ENCODE peak calls at places on chromosome 10, in four cellular contexts. One of them, this sample, is unnamed. For H3K4me1, the result is how much of the 10 kb centered on the place peaks cover.

GRCh38 chr10:59234814-59235429 is 58.5 kb downstream of the PHYHIPL start:
- DNase-seq in neuronal stem cell: no peak
- DNase-seq in tibial nerve: peak
- DNase-seq in ovary: no peak
- DNase-seq in this sample: no peak

GRCh38 chr10:48946891-48947500 is 7.4 kb upstream of the LRRC18 start:
- DNase-seq in neuronal stem cell: no peak
- DNase-seq in tibial nerve: no peak
- DNase-seq in ovary: no peak
- DNase-seq in this sample: no peak

GRCh38 chr10:102322914-102323313 is 72.6 kb upstream of the NFKB2 start:
- DNase-seq in neuronal stem cell: no peak
- DNase-seq in tibial nerve: no peak
- DNase-seq in ovary: no peak
- DNase-seq in this sample: no peak

GRCh38 chr10:25631471-25631870 is 302.6 kb upstream of the MYO3A start:
- DNase-seq in neuronal stem cell: no peak
- DNase-seq in tibial nerve: no peak
- DNase-seq in ovary: no peak
- DNase-seq in this sample: peak

GRCh38 chr10:3265081-3265480 is 92.5 kb upstream of the PITRM1 start:
- DNase-seq in neuronal stem cell: no peak
- DNase-seq in tibial nerve: no peak
- DNase-seq in ovary: no peak
- DNase-seq in this sample: no peak

GRCh38 chr10:72243822-72244437 is 27.9 kb upstream of the ASCC1 start:
- DNase-seq in neuronal stem cell: no peak
- DNase-seq in tibial nerve: peak
- DNase-seq in ovary: peak
- DNase-seq in this sample: peak

GRCh38 chr10:96998329-96998888 is 166.3 kb downstream of the LCOR start:
- DNase-seq in neuronal stem cell: no peak
- DNase-seq in tibial nerve: no peak
- DNase-seq in ovary: peak
- DNase-seq in this sample: no peak

GRCh38 chr10:96073722-96074121 is 30.3 kb downstream of the CCNJ start:
- DNase-seq in neuronal stem cell: no peak
- DNase-seq in tibial nerve: no peak
- DNase-seq in ovary: no peak
- DNase-seq in this sample: no peak

GRCh38 chr10:21490028-21490427 is 35.5 kb downstream of the SKIDA1 start:
- DNase-seq in neuronal stem cell: no peak
- DNase-seq in tibial nerve: no peak
- DNase-seq in ovary: no peak
- DNase-seq in this sample: no peak

GRCh38 chr10:118585234-118585633 is 10.2 kb downstream of the PRLHR start:
- DNase-seq in neuronal stem cell: no peak
- DNase-seq in tibial nerve: no peak
- DNase-seq in ovary: no peak
- DNase-seq in this sample: no peak

GRCh38 chr10:33986515-33986914 is 652.0 kb upstream of the NRP1 start:
- DNase-seq in neuronal stem cell: no peak
- DNase-seq in tibial nerve: no peak
- DNase-seq in ovary: no peak
- DNase-seq in this sample: no peak

GRCh38 chr10:70391654-70392053 is 9.2 kb upstream of the LRRC20 start:
- DNase-seq in neuronal stem cell: no peak
- DNase-seq in tibial nerve: no peak
- DNase-seq in ovary: no peak
- DNase-seq in this sample: no peak

GRCh38 chr10:60000747-60001146 is 94.4 kb upstream of the CCDC6 start:
- DNase-seq in neuronal stem cell: no peak
- DNase-seq in tibial nerve: no peak
- DNase-seq in ovary: no peak
- DNase-seq in this sample: no peak

GRCh38 chr10:129593953-129594352 is 126.9 kb downstream of the MGMT start:
- DNase-seq in neuronal stem cell: no peak
- DNase-seq in tibial nerve: no peak
- DNase-seq in ovary: no peak
- DNase-seq in this sample: no peak

GRCh38 chr10:74598891-74599566 is 227.4 kb upstream of the KAT6B start:
- DNase-seq in neuronal stem cell: no peak
- DNase-seq in tibial nerve: no peak
- DNase-seq in ovary: no peak
- DNase-seq in this sample: no peak

GRCh38 chr10:79391231-79392019 is 44.2 kb downstream of the PPIF start:
- DNase-seq in neuronal stem cell: no peak
- DNase-seq in tibial nerve: no peak
- DNase-seq in ovary: peak
- DNase-seq in this sample: no peak

DNA sequence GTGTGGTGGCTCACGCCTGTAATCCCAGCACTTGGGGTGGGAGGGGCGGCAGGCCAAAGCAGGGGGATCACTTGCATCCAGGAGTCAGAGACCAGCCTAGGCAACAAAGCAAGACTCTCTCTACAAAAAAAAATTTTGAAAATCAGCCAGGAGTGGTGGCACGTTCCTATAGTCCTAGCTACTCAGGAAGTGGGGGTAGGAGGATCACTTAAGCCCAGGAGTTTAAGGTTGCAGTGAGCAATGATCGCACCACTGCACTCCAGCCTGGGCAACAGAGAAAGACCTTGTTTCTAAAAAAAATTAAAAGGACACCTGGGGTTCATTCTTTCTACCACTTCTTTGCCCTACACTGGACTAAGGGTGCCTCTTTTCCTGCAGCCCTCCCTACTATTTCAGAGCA is 15.1 kb downstream of the WAPL start:
- DNase-seq in neuronal stem cell: no peak
- DNase-seq in tibial nerve: no peak
- DNase-seq in ovary: no peak
- DNase-seq in this sample: no peak
- H3K4me3 ChIP-seq in neuronal stem cell: no peak
- H3K4me3 ChIP-seq in tibial nerve: no peak
- H3K4me3 ChIP-seq in ovary: no peak
- H3K4me3 ChIP-seq in this sample: no peak

DNA sequence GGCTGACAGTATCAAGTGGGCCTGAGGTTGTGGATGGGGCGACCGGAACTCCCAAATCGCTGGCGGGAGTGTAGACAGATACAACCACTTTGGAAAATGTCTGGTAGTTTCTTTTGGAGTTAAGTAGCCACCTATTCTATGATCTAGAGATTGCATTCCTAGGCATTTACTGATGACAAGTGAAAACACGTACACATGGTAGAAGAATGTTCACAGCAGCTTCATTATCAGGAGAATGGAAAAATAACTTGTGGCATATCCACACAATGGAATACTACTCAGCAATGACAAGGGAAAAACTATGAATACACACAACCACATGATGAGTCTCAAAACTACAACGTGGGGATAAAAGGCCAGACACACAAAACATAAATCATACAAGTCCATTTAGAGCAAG is 146.0 kb downstream of the MYOF start:
- DNase-seq in neuronal stem cell: no peak
- DNase-seq in tibial nerve: no peak
- DNase-seq in ovary: no peak
- DNase-seq in this sample: no peak
- H3K27ac ChIP-seq in neuronal stem cell: no peak
- H3K27ac ChIP-seq in tibial nerve: no peak
- H3K27ac ChIP-seq in ovary: no peak
- H3K27ac ChIP-seq in this sample: no peak

GRCh38 chr10:22656056-22656455 is 58.3 kb downstream of the PIP4K2A start:
- DNase-seq in neuronal stem cell: no peak
- DNase-seq in tibial nerve: no peak
- DNase-seq in ovary: no peak
- DNase-seq in this sample: no peak

GRCh38 chr10:22652988-22653431 is 61.4 kb downstream of the PIP4K2A start:
- DNase-seq in neuronal stem cell: no peak
- DNase-seq in tibial nerve: no peak
- DNase-seq in ovary: no peak
- DNase-seq in this sample: no peak

GRCh38 chr10:22657028-22657427 is 57.4 kb downstream of the PIP4K2A start:
- DNase-seq in neuronal stem cell: no peak
- DNase-seq in tibial nerve: no peak
- DNase-seq in ovary: no peak
- DNase-seq in this sample: no peak

GRCh38 chr10:22657566-22658190 is 56.7 kb downstream of the PIP4K2A start:
- DNase-seq in neuronal stem cell: no peak
- DNase-seq in tibial nerve: no peak
- DNase-seq in ovary: no peak
- DNase-seq in this sample: no peak

DNA sequence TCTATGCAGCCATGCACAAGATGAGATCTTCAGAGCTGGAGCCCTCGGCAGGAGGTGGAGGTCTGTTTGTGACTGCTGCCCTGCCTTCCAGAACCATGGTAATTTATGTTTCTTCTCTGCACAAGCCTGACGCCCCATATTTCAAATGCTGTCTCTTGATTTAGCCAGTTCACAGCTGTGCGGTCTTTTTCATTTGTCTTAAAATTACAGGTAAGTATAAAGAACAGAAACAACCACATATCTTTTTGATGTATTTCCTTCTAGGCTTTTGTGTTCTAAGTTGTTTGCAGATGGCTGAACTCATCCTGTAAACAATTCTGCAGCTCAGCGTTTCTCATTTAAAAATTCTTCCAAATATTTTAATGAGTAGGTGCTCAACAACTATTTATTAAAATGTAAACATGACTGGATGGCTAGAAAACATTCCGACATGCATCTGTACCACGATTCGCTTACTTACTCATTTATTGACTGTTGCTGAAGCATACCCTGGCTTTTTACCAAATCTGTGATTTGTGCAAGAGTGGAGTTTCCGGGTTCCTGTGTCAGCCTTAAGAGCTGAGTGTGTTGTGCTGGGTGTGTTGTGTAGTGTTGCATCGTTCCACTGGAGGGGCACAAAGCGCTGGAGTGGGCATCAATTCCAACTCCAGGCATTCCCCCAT is 58.9 kb downstream of the PIP4K2A start:
- DNase-seq in neuronal stem cell: no peak
- DNase-seq in tibial nerve: no peak
- DNase-seq in ovary: no peak
- DNase-seq in this sample: no peak
- H3K4me1 ChIP-seq in neuronal stem cell: under half
- H3K4me1 ChIP-seq in tibial nerve: under half
- H3K4me1 ChIP-seq in ovary: under half
- H3K4me1 ChIP-seq in this sample: under half

GRCh38 chr10:110805292-110805691 is 66.4 kb upstream of the PDCD4 start:
- DNase-seq in neuronal stem cell: no peak
- DNase-seq in tibial nerve: no peak
- DNase-seq in ovary: no peak
- DNase-seq in this sample: no peak

GRCh38 chr10:110802090-110802489 is 69.6 kb upstream of the PDCD4 start:
- DNase-seq in neuronal stem cell: no peak
- DNase-seq in tibial nerve: no peak
- DNase-seq in ovary: no peak
- DNase-seq in this sample: no peak

GRCh38 chr10:110802551-110803238 is 69.0 kb upstream of the PDCD4 start:
- DNase-seq in neuronal stem cell: no peak
- DNase-seq in tibial nerve: peak
- DNase-seq in ovary: peak
- DNase-seq in this sample: peak

GRCh38 chr10:110803830-110804338 is 67.8 kb upstream of the PDCD4 start:
- DNase-seq in neuronal stem cell: peak
- DNase-seq in tibial nerve: peak
- DNase-seq in ovary: peak
- DNase-seq in this sample: peak

GRCh38 chr10:110803239-110803593 is 68.5 kb upstream of the PDCD4 start:
- DNase-seq in neuronal stem cell: no peak
- DNase-seq in tibial nerve: no peak
- DNase-seq in ovary: no peak
- DNase-seq in this sample: no peak
- H3K4me3 ChIP-seq in neuronal stem cell: no peak
- H3K4me3 ChIP-seq in tibial nerve: no peak
- H3K4me3 ChIP-seq in ovary: no peak
- H3K4me3 ChIP-seq in this sample: no peak

GRCh38 chr10:870564-871166 is 60.8 kb downstream of the LARP4B start:
- DNase-seq in neuronal stem cell: no peak
- DNase-seq in tibial nerve: no peak
- DNase-seq in ovary: no peak
- DNase-seq in this sample: no peak
- H3K27ac ChIP-seq in neuronal stem cell: no peak
- H3K27ac ChIP-seq in tibial nerve: no peak
- H3K27ac ChIP-seq in ovary: no peak
- H3K27ac ChIP-seq in this sample: peak

GRCh38 chr10:93570383-93570782 is 3.9 kb downstream of the FFAR4 start:
- DNase-seq in neuronal stem cell: no peak
- DNase-seq in tibial nerve: no peak
- DNase-seq in ovary: no peak
- DNase-seq in this sample: no peak

GRCh38 chr10:93576888-93577287 is 10.4 kb downstream of the FFAR4 start:
- DNase-seq in neuronal stem cell: no peak
- DNase-seq in tibial nerve: no peak
- DNase-seq in ovary: no peak
- DNase-seq in this sample: no peak

GRCh38 chr10:93577565-93577964 is 11.1 kb downstream of the FFAR4 start:
- DNase-seq in neuronal stem cell: no peak
- DNase-seq in tibial nerve: no peak
- DNase-seq in ovary: no peak
- DNase-seq in this sample: no peak

GRCh38 chr10:93572606-93573005 is 6.1 kb downstream of the FFAR4 start:
- DNase-seq in neuronal stem cell: no peak
- DNase-seq in tibial nerve: no peak
- DNase-seq in ovary: no peak
- DNase-seq in this sample: no peak

GRCh38 chr10:93573051-93573909 is 6.8 kb downstream of the FFAR4 start:
- DNase-seq in neuronal stem cell: no peak
- DNase-seq in tibial nerve: peak
- DNase-seq in ovary: no peak
- DNase-seq in this sample: peak
- H3K4me1 ChIP-seq in neuronal stem cell: under half
- H3K4me1 ChIP-seq in tibial nerve: under half
- H3K4me1 ChIP-seq in ovary: under half
- H3K4me1 ChIP-seq in this sample: under half

DNA sequence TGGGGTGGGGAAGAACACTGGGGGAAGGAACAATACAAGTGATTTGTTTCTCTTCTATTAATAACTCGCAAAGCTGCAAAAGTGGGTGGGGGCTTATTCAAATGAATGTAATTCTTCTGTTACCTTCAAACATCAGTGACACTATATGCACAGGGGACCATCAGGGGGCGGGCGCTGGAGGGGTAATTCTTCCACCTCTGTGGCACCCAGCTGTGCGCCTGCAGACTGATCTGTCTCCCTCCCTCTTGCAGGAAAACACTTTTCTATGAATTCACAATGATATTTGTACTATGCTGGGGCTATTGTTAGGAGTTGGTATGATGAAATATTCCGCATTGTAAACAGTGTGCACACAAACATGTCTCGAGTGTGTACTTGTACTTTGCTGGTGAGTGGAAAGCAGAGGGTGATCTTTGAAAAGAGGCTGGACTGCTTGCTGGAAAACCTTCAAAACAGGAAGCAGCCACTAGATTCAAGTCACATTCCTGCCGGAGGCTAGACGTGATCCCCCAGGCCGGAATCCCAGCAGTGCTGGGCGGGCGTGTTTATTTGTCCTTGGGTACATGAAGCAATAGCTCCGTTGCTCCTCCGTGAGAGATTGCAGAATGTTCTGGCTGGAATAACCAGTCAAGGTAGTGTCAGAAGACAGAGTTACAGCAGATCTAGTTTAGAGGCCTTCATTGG is 15.8 kb upstream of the BNIP3 start:
- DNase-seq in neuronal stem cell: no peak
- DNase-seq in tibial nerve: peak
- DNase-seq in ovary: peak
- DNase-seq in this sample: peak
- H3K4me3 ChIP-seq in neuronal stem cell: no peak
- H3K4me3 ChIP-seq in tibial nerve: no peak
- H3K4me3 ChIP-seq in ovary: no peak
- H3K4me3 ChIP-seq in this sample: no peak

GRCh38 chr10:112804036-112804435 is 146.0 kb upstream of the TCF7L2 start:
- DNase-seq in neuronal stem cell: no peak
- DNase-seq in tibial nerve: no peak
- DNase-seq in ovary: no peak
- DNase-seq in this sample: no peak
- H3K27ac ChIP-seq in neuronal stem cell: no peak
- H3K27ac ChIP-seq in tibial nerve: no peak
- H3K27ac ChIP-seq in ovary: no peak
- H3K27ac ChIP-seq in this sample: no peak

This sample was measured in right cardiac atrium.